ENCODE peak calls at places on chromosomes 6 and 20, in nine cellular contexts. K is HL-60, H is A549, S is HepG2, A is GM23338, Z is HCT116, T is SK-N-SH, F is GM12878, E is Panc1. Y is an unnamed sample.

GRCh38 chr20:4613718-4614620 is 107.7 kb upstream of the PRND start:
- DNase-seq in F (peak; percentile 38), E (peak; percentile 18), Z (peak; percentile 54), S (peak; percentile 66), T (no peak), H (peak; percentile 60), K (no peak), A (peak; percentile 80), Y (peak; percentile 25)

GRCh38 chr6:100426241-100426640 is 38.5 kb downstream of the SIM1 start:
- DNase-seq in K (no peak), H (no peak), F (no peak), S (no peak), Z (no peak), T (no peak), A (no peak), E (no peak), Y (no peak)

GRCh38 chr6:148791372-148791771 is 44.5 kb downstream of the UST start:
- DNase-seq in H (no peak), K (no peak), A (no peak), Z (no peak), T (no peak), S (no peak), E (no peak), F (no peak), Y (no peak)

GRCh38 chr20:17542993-17543412 is 11.8 kb upstream of the BFSP1 start:
- DNase-seq in T (no peak), E (no peak), K (no peak), F (no peak), A (no peak), S (no peak), H (no peak), Z (no peak), Y (no peak)

GRCh38 chr6:43804550-43805223 is 34.7 kb downstream of the VEGFA start:
- DNase-seq in H (no peak), T (no peak), K (no peak), A (no peak), E (no peak), Z (no peak), F (no peak), S (peak; percentile 85), Y (no peak)

GRCh38 chr6:165988306-165988756 is 179.3 kb downstream of the TBXT start:
- DNase-seq in E (no peak), F (no peak), A (peak; percentile 74), T (no peak), S (no peak), Z (no peak), H (no peak), K (no peak), Y (no peak)

GRCh38 chr6:35214869-35215664 is 1.3 kb downstream of the SCUBE3 start:
- DNase-seq in Z (no peak), T (peak; percentile 42), A (peak; percentile 53), S (no peak), F (no peak), E (no peak), H (no peak), K (no peak), Y (peak; percentile 46)

GRCh38 chr6:7914991-7915789 is 4.6 kb upstream of the TXNDC5 start:
- DNase-seq in A (no peak), F (no peak), T (no peak), K (peak; percentile 85), S (no peak), H (no peak), E (no peak), Z (no peak), Y (no peak)

GRCh38 chr6:37628611-37629320 is 68.9 kb downstream of the MDGA1 start:
- DNase-seq in K (no peak), F (no peak), T (no peak), A (no peak), H (no peak), E (no peak), Z (no peak), S (no peak), Y (no peak)

GRCh38 chr6:80674669-80675068 is 568.2 kb downstream of the BCKDHB start:
- DNase-seq in A (no peak), S (no peak), H (no peak), K (no peak), T (no peak), Z (no peak), F (no peak), E (no peak), Y (no peak)

GRCh38 chr6:158279615-158280014 is 32.6 kb upstream of the TULP4 start:
- DNase-seq in S (no peak), T (no peak), A (no peak), E (no peak), F (no peak), H (no peak), K (no peak), Z (no peak), Y (no peak)

GRCh38 chr6:137115653-137116052 is 57.8 kb downstream of the IL22RA2 start:
- DNase-seq in E (no peak), Z (no peak), K (no peak), S (no peak), H (no peak), F (no peak), T (peak; percentile 9), A (no peak), Y (no peak)

DNA sequence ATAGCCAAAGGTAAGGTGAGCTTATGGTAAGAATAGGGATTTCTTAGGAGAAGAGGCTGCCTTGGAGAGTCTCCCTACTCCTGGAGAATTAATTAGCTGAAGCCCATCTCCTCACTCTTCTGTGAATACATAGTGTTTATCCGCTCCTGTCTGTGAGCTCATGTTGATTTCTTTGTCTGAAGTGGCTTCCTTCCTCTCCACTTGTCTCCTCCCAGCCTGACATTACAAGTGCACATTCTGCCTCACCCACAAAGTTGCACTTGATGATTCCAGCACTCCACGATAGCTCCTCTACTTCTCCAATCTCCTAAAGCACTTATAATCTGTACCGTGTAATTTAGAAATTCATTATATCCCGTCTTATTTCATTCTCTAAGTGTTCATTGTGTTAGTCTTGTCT is 287.2 kb downstream of the QKI start:
- DNase-seq in F (no peak), Z (no peak), T (no peak), K (no peak), E (no peak), H (no peak), A (no peak), S (no peak), Y (no peak)
- TF ChIP-seq REST in F (no peak), Z (no peak), T (no peak), K (no peak), E (no peak), H (no peak), A (no peak), S (no peak), Y (no peak)

GRCh38 chr6:85494551-85495337 is 44.9 kb downstream of the NT5E start:
- DNase-seq in K (peak; percentile 31), T (no peak), S (no peak), F (no peak), E (no peak), H (no peak), Z (no peak), A (no peak), Y (no peak)
- TF ChIP-seq REST in K (no peak), T (no peak), S (no peak), F (no peak), E (no peak), H (no peak), Z (no peak), A (no peak), Y (no peak)

GRCh38 chr6:139288496-139289040 is 3.2 kb downstream of the TXLNB start:
- DNase-seq in Z (no peak), E (no peak), H (no peak), T (no peak), S (no peak), A (no peak), K (no peak), F (no peak), Y (no peak)

GRCh38 chr6:139291813-139292619 is at the start of gene TXLNB:
- DNase-seq in T (no peak), F (peak; percentile 83), A (peak; percentile 38), S (no peak), E (no peak), H (no peak), Z (peak; percentile 6), K (peak; percentile 74), Y (no peak)

GRCh38 chr6:139289233-139289632 is 2.6 kb downstream of the TXLNB start:
- DNase-seq in F (no peak), Z (no peak), H (no peak), S (no peak), T (no peak), A (peak; percentile 8), K (no peak), E (no peak), Y (no peak)

GRCh38 chr6:139287868-139288267 is 3.9 kb downstream of the TXLNB start:
- DNase-seq in H (no peak), S (no peak), F (no peak), K (no peak), E (no peak), A (no peak), Z (no peak), T (no peak), Y (no peak)

GRCh38 chr6:139290787-139291294 is 957 bp downstream of the TXLNB start:
- DNase-seq in S (no peak), T (no peak), E (no peak), F (peak; percentile 88), K (peak; percentile 54), Z (no peak), H (no peak), A (no peak), Y (no peak)
- TF ChIP-seq REST in S (no peak), T (no peak), E (no peak), F (no peak), K (no peak), Z (no peak), H (no peak), A (no peak), Y (no peak)

GRCh38 chr20:47921306-47922279 is 136.3 kb upstream of the SULF2 start:
- DNase-seq in K (no peak), A (no peak), Z (no peak), F (no peak), T (no peak), H (no peak), E (no peak), S (no peak), Y (no peak)

GRCh38 chr20:47917549-47918070 is 132.3 kb upstream of the SULF2 start:
- DNase-seq in K (no peak), Z (no peak), H (no peak), T (no peak), S (no peak), A (no peak), F (no peak), E (no peak), Y (no peak)

GRCh38 chr20:47926731-47927130 is 141.4 kb upstream of the SULF2 start:
- DNase-seq in A (no peak), K (no peak), S (no peak), H (no peak), Z (no peak), F (no peak), E (no peak), T (no peak), Y (no peak)

GRCh38 chr20:47925603-47926002 is 140.3 kb upstream of the SULF2 start:
- DNase-seq in A (no peak), Z (no peak), S (no peak), F (no peak), H (no peak), E (no peak), K (no peak), T (no peak), Y (no peak)

DNA sequence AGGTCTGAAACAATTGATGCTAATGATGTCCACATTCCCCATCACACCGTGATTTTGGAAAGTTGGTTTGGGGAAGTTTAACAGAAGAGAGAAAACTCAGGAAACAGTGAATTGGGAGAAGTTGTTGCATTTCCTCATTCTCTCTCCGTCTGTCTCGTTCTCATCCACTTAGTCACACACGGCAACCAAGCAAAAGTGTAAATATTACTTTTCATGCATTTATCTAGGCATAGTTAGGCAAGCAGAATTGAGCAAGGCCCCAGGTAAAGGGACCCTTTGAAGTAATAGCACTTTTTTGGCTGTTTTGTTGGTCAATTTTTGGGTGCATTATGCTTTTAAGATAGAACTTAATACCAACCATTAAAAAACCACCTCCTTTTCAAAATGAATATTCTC is 137.0 kb upstream of the SULF2 start:
- DNase-seq in K (no peak), H (no peak), F (no peak), A (no peak), T (no peak), E (no peak), Z (no peak), S (peak; percentile 68), Y (no peak)
- TF ChIP-seq REST in K (no peak), H (no peak), F (no peak), A (no peak), T (no peak), E (no peak), Z (no peak), S (no peak), Y (no peak)